ENCODE peak calls at places on chromosomes 2 and 18, in seven cellular contexts. One of them, this sample, is unnamed.

GRCh38 chr2:239717706-239718105 is 307.4 kb downstream of the NDUFA10 start:
- DNase-seq in pancreas: no peak
- DNase-seq in heart right ventricle: no peak
- DNase-seq in hepatocyte: no peak
- DNase-seq in activated CD8-positive, alpha-beta T cell treated with anti-CD3 and anti-CD28 coated beads for 36 hours: no peak
- DNase-seq in cardiac fibroblast: no peak
- DNase-seq in HFFc6: no peak
- DNase-seq in this sample: no peak

GRCh38 chr2:96249654-96250053 is 16.1 kb downstream of the TMEM127 start:
- DNase-seq in activated CD8-positive, alpha-beta T cell treated with anti-CD3 and anti-CD28 coated beads for 36 hours: no peak
- DNase-seq in heart right ventricle: no peak
- DNase-seq in HFFc6: peak; percentile 72
- DNase-seq in cardiac fibroblast: peak; percentile 66
- DNase-seq in pancreas: no peak
- DNase-seq in hepatocyte: peak; percentile 50
- DNase-seq in this sample: no peak

GRCh38 chr2:23760746-23761145 is 166.2 kb downstream of the ATAD2B start:
- DNase-seq in cardiac fibroblast: peak; percentile 85
- DNase-seq in pancreas: no peak
- DNase-seq in HFFc6: peak; percentile 55
- DNase-seq in hepatocyte: peak; percentile 41
- DNase-seq in activated CD8-positive, alpha-beta T cell treated with anti-CD3 and anti-CD28 coated beads for 36 hours: no peak
- DNase-seq in heart right ventricle: no peak
- DNase-seq in this sample: no peak

GRCh38 chr18:63681449-63682381 is 20.0 kb upstream of the SERPINB3 start:
- DNase-seq in HFFc6: no peak
- DNase-seq in hepatocyte: peak; percentile 44
- DNase-seq in pancreas: no peak
- DNase-seq in heart right ventricle: no peak
- DNase-seq in activated CD8-positive, alpha-beta T cell treated with anti-CD3 and anti-CD28 coated beads for 36 hours: no peak
- DNase-seq in cardiac fibroblast: no peak
- DNase-seq in this sample: no peak

GRCh38 chr18:44450220-44450619 is 230.5 kb upstream of the SETBP1 start:
- DNase-seq in cardiac fibroblast: no peak
- DNase-seq in activated CD8-positive, alpha-beta T cell treated with anti-CD3 and anti-CD28 coated beads for 36 hours: no peak
- DNase-seq in hepatocyte: no peak
- DNase-seq in HFFc6: no peak
- DNase-seq in heart right ventricle: no peak
- DNase-seq in pancreas: no peak
- DNase-seq in this sample: no peak

GRCh38 chr2:119764832-119765231 is 5.1 kb downstream of the PTPN4 start:
- DNase-seq in cardiac fibroblast: no peak
- DNase-seq in heart right ventricle: no peak
- DNase-seq in activated CD8-positive, alpha-beta T cell treated with anti-CD3 and anti-CD28 coated beads for 36 hours: no peak
- DNase-seq in hepatocyte: no peak
- DNase-seq in pancreas: no peak
- DNase-seq in HFFc6: no peak
- DNase-seq in this sample: no peak

GRCh38 chr2:226080323-226080722 is 680.8 kb downstream of the NYAP2 start:
- DNase-seq in cardiac fibroblast: peak; percentile 43
- DNase-seq in hepatocyte: no peak
- DNase-seq in pancreas: no peak
- DNase-seq in heart right ventricle: no peak
- DNase-seq in activated CD8-positive, alpha-beta T cell treated with anti-CD3 and anti-CD28 coated beads for 36 hours: no peak
- DNase-seq in HFFc6: peak; percentile 42
- DNase-seq in this sample: no peak

GRCh38 chr2:178012639-178013038 is 59.9 kb downstream of the PDE11A start:
- DNase-seq in hepatocyte: no peak
- DNase-seq in heart right ventricle: no peak
- DNase-seq in pancreas: no peak
- DNase-seq in activated CD8-positive, alpha-beta T cell treated with anti-CD3 and anti-CD28 coated beads for 36 hours: no peak
- DNase-seq in cardiac fibroblast: no peak
- DNase-seq in HFFc6: no peak
- DNase-seq in this sample: no peak

GRCh38 chr18:69787825-69788547 is 159.7 kb downstream of the CD226 start:
- DNase-seq in pancreas: no peak
- DNase-seq in cardiac fibroblast: peak; percentile 68
- DNase-seq in HFFc6: peak; percentile 9
- DNase-seq in heart right ventricle: no peak
- DNase-seq in activated CD8-positive, alpha-beta T cell treated with anti-CD3 and anti-CD28 coated beads for 36 hours: no peak
- DNase-seq in hepatocyte: no peak
- DNase-seq in this sample: no peak

GRCh38 chr2:223019390-223019930 is 32.5 kb upstream of the KCNE4 start:
- DNase-seq in pancreas: no peak
- DNase-seq in cardiac fibroblast: no peak
- DNase-seq in heart right ventricle: no peak
- DNase-seq in hepatocyte: no peak
- DNase-seq in HFFc6: no peak
- DNase-seq in activated CD8-positive, alpha-beta T cell treated with anti-CD3 and anti-CD28 coated beads for 36 hours: no peak
- DNase-seq in this sample: no peak

GRCh38 chr2:223020971-223021675 is 30.9 kb upstream of the KCNE4 start:
- DNase-seq in hepatocyte: no peak
- DNase-seq in heart right ventricle: no peak
- DNase-seq in pancreas: no peak
- DNase-seq in activated CD8-positive, alpha-beta T cell treated with anti-CD3 and anti-CD28 coated beads for 36 hours: no peak
- DNase-seq in HFFc6: no peak
- DNase-seq in cardiac fibroblast: no peak
- DNase-seq in this sample: no peak

DNA sequence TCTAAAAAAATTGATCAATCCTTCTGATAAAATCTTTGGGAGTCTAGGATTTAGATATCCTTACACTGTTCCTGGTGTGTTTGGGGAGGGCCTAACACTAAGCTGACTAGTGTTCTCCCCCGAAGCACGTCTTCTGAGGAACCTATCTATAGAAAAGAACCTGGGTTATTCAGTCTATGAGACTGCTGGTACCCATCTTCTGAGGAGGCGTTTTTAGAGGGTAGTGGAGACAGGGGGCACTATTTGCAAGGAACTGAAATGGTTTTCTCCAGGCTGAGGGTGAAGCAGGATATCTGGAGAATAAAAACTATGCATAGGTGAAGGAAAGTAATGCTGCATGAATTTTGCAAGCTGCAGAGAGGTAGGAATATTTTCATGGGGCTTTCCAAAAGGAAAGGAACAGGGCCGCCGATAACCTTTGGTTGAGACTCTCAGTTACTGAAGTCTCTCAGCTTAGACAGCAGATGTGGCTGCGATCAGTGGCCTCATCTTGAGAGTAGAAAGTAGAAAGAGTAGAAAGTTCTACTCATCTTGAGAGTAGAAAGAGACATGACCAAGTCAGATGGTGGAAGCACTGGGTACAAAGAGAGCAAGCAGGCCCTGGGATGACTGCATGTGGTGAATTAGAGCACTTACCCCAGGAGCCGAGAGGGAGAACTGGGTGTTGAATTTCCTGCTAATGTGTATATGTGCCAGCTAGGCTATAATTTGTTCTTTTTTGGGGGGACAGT is 31.8 kb upstream of the KCNE4 start:
- DNase-seq in activated CD8-positive, alpha-beta T cell treated with anti-CD3 and anti-CD28 coated beads for 36 hours: no peak
- DNase-seq in cardiac fibroblast: no peak
- DNase-seq in heart right ventricle: no peak
- DNase-seq in hepatocyte: no peak
- DNase-seq in pancreas: no peak
- DNase-seq in HFFc6: no peak
- DNase-seq in this sample: no peak
- TF ChIP-seq CTCF in activated CD8-positive, alpha-beta T cell treated with anti-CD3 and anti-CD28 coated beads for 36 hours: no peak
- TF ChIP-seq CTCF in cardiac fibroblast: no peak
- TF ChIP-seq CTCF in heart right ventricle: no peak
- TF ChIP-seq CTCF in hepatocyte: no peak
- TF ChIP-seq CTCF in pancreas: no peak
- TF ChIP-seq CTCF in HFFc6: peak; percentile 18
- TF ChIP-seq CTCF in this sample: no peak

GRCh38 chr18:79050005-79050404 is 19.2 kb upstream of the ATP9B start:
- DNase-seq in activated CD8-positive, alpha-beta T cell treated with anti-CD3 and anti-CD28 coated beads for 36 hours: no peak
- DNase-seq in HFFc6: no peak
- DNase-seq in pancreas: no peak
- DNase-seq in hepatocyte: no peak
- DNase-seq in cardiac fibroblast: no peak
- DNase-seq in heart right ventricle: no peak
- DNase-seq in this sample: no peak
- TF ChIP-seq CTCF in activated CD8-positive, alpha-beta T cell treated with anti-CD3 and anti-CD28 coated beads for 36 hours: no peak
- TF ChIP-seq CTCF in HFFc6: no peak
- TF ChIP-seq CTCF in pancreas: no peak
- TF ChIP-seq CTCF in hepatocyte: no peak
- TF ChIP-seq CTCF in cardiac fibroblast: no peak
- TF ChIP-seq CTCF in heart right ventricle: no peak
- TF ChIP-seq CTCF in this sample: no peak

DNA sequence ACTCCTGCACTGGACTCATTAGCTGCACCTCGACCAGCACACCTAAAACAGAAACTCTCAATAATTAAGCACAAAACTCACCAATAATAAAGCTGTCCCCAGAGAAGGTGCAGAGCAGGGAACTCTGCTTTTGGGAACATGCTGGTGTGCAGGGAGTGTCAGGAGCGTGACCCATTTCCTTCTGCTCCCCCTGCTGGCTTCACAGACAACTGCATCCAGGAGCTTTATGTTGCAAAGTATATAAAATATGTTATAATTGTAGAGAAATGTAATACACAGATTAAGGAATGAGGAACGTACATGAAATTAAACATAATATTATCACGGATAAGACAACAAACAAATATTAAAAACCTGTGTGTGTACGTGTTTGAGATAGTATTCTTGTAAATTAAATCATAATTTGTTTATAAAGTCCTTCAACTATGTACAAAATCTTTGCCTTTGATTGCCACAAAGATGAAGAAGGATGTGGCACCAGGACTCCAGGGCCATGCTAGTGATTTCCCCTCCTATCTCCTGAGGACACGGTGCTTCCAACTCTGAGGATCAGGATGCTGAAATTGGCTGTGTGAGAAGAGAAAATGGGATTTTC is 68.6 kb upstream of the MAL start:
- DNase-seq in heart right ventricle: peak; percentile 11
- DNase-seq in activated CD8-positive, alpha-beta T cell treated with anti-CD3 and anti-CD28 coated beads for 36 hours: peak; percentile 59
- DNase-seq in HFFc6: peak; percentile 3
- DNase-seq in pancreas: peak; percentile 39
- DNase-seq in cardiac fibroblast: peak; percentile 46
- DNase-seq in hepatocyte: no peak
- DNase-seq in this sample: no peak
- TF ChIP-seq CTCF in heart right ventricle: peak; percentile 82
- TF ChIP-seq CTCF in activated CD8-positive, alpha-beta T cell treated with anti-CD3 and anti-CD28 coated beads for 36 hours: peak; percentile 95
- TF ChIP-seq CTCF in HFFc6: peak; percentile 91
- TF ChIP-seq CTCF in pancreas: peak; percentile 62
- TF ChIP-seq CTCF in cardiac fibroblast: peak; percentile 88
- TF ChIP-seq CTCF in hepatocyte: peak; percentile 16
- TF ChIP-seq CTCF in this sample: peak; percentile 83

DNA sequence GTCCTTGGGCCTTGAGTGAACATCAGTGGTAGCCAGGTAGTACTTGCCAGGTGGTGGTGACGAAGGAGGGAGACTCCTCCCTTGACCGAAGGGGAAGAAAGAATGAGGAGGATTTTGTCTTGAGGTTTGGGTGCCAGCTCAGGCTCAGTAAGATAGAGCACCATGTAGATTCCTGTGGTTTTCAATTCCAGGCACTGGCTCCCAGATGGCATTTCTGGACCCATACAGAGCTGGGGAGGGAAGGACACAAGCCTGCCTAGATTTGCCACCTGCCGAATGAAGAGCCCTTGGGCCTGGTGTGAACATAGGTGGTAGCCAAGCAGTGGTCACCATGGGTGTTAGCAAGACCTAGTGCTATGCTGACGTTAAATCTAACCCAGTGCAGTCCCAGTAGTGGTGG is 108.8 kb upstream of the UBE2E3 start:
- DNase-seq in activated CD8-positive, alpha-beta T cell treated with anti-CD3 and anti-CD28 coated beads for 36 hours: no peak
- DNase-seq in cardiac fibroblast: no peak
- DNase-seq in heart right ventricle: no peak
- DNase-seq in HFFc6: no peak
- DNase-seq in pancreas: no peak
- DNase-seq in hepatocyte: no peak
- DNase-seq in this sample: no peak
- TF ChIP-seq CTCF in activated CD8-positive, alpha-beta T cell treated with anti-CD3 and anti-CD28 coated beads for 36 hours: no peak
- TF ChIP-seq CTCF in cardiac fibroblast: no peak
- TF ChIP-seq CTCF in heart right ventricle: no peak
- TF ChIP-seq CTCF in HFFc6: no peak
- TF ChIP-seq CTCF in pancreas: no peak
- TF ChIP-seq CTCF in hepatocyte: no peak
- TF ChIP-seq CTCF in this sample: no peak

GRCh38 chr2:129813404-129813803 is 166.1 kb upstream of the RAB6C start:
- DNase-seq in activated CD8-positive, alpha-beta T cell treated with anti-CD3 and anti-CD28 coated beads for 36 hours: no peak
- DNase-seq in heart right ventricle: no peak
- DNase-seq in pancreas: no peak
- DNase-seq in HFFc6: no peak
- DNase-seq in hepatocyte: no peak
- DNase-seq in cardiac fibroblast: no peak
- DNase-seq in this sample: no peak
- TF ChIP-seq CTCF in activated CD8-positive, alpha-beta T cell treated with anti-CD3 and anti-CD28 coated beads for 36 hours: no peak
- TF ChIP-seq CTCF in heart right ventricle: no peak
- TF ChIP-seq CTCF in pancreas: no peak
- TF ChIP-seq CTCF in HFFc6: no peak
- TF ChIP-seq CTCF in hepatocyte: no peak
- TF ChIP-seq CTCF in cardiac fibroblast: no peak
- TF ChIP-seq CTCF in this sample: no peak

DNA sequence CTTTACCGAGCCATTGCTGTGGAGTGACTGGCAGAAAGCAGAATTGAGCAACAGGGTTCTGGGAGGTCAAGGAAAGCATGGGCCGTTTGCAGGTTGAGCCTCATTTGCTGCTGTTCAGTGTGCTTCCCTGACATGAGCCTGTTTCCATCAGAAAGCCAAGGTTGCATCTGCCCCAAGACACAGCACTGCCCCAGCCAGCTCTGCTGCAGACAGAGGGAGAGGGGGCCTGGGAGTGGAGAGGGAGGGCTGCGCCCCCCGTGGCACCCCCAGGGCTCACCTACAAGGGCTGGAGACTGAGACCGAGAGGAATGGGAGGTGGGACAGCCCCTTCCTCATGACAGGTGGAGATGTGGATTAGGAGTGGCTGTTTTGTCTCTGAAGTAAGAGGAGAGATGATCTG is 217.8 kb downstream of the DYSF start:
- DNase-seq in heart right ventricle: no peak
- DNase-seq in activated CD8-positive, alpha-beta T cell treated with anti-CD3 and anti-CD28 coated beads for 36 hours: no peak
- DNase-seq in HFFc6: no peak
- DNase-seq in hepatocyte: no peak
- DNase-seq in cardiac fibroblast: no peak
- DNase-seq in pancreas: no peak
- DNase-seq in this sample: no peak
- TF ChIP-seq CTCF in heart right ventricle: no peak
- TF ChIP-seq CTCF in activated CD8-positive, alpha-beta T cell treated with anti-CD3 and anti-CD28 coated beads for 36 hours: no peak
- TF ChIP-seq CTCF in HFFc6: no peak
- TF ChIP-seq CTCF in hepatocyte: no peak
- TF ChIP-seq CTCF in cardiac fibroblast: no peak
- TF ChIP-seq CTCF in pancreas: no peak
- TF ChIP-seq CTCF in this sample: no peak

This sample was measured in mesothelial cell of epicardium.